ENCODE peak calls at places on chromosomes 13 and 19, in nine cellular contexts. D is fibroblast of the aortic adventitia; V is Caco-2; F is CD8-positive, alpha-beta T cell; A is fibroblast of mammary gland; E is mucosa of descending colon; K is ascending aorta; L is upper lobe of left lung; H is psoas muscle. Z is an unnamed sample.

GRCh38 chr19:42075364-42075615 is 676 bp upstream of the ZNF574 start:
- DNase-seq in D (no peak), V (no peak), F (no peak), A (no peak), E (no peak), K (no peak), L (no peak), H (no peak), Z (no peak)

GRCh38 chr13:41565221-41565620 is 107.9 kb downstream of the RGCC start:
- DNase-seq in D (peak; percentile 45), V (no peak), F (no peak), A (peak; percentile 91), E (no peak), K (no peak), L (no peak), H (no peak), Z (peak; percentile 85)

GRCh38 chr13:30341815-30342570 is 34.6 kb upstream of the KATNAL1 start:
- DNase-seq in D (peak; percentile 96), V (no peak), F (no peak), A (peak; percentile 95), E (peak; percentile 70), K (peak; percentile 94), L (no peak), H (peak; percentile 84), Z (peak; percentile 93)

GRCh38 chr13:27076411-27076810 is 95.2 kb downstream of the USP12 start:
- DNase-seq in D (peak; percentile 81), V (no peak), F (no peak), A (no peak), E (no peak), K (no peak), L (no peak), H (no peak), Z (peak; percentile 58)

GRCh38 chr13:41268764-41269163 is 5.4 kb upstream of the MTRF1 start:
- DNase-seq in D (no peak), V (peak; percentile 54), F (no peak), A (peak; percentile 52), E (no peak), K (no peak), L (no peak), H (no peak), Z (peak; percentile 24)

GRCh38 chr13:45873491-45874360 is 22.2 kb upstream of the SIAH3 start:
- DNase-seq in D (peak; percentile 40), V (no peak), F (no peak), A (peak; percentile 15), E (no peak), K (no peak), L (no peak), H (no peak), Z (peak; percentile 21)

GRCh38 chr19:17183271-17183757 is 31.8 kb upstream of the USE1 start:
- DNase-seq in D (no peak), V (no peak), F (peak; percentile 39), A (no peak), E (no peak), K (no peak), L (no peak), H (no peak), Z (no peak)

GRCh38 chr13:38866649-38867048 is 124.0 kb downstream of the STOML3 start:
- DNase-seq in D (no peak), V (no peak), F (no peak), A (peak; percentile 11), E (peak; percentile 15), K (no peak), L (no peak), H (no peak), Z (peak; percentile 44)

GRCh38 chr19:29974701-29975100 is 32.7 kb downstream of the URI1 start:
- DNase-seq in D (no peak), V (no peak), F (no peak), A (no peak), E (no peak), K (no peak), L (no peak), H (no peak), Z (no peak)

GRCh38 chr19:55080121-55080914 is 4.6 kb downstream of the EPS8L1 start:
- DNase-seq in D (peak; percentile 41), V (peak; percentile 88), F (peak; percentile 57), A (peak; percentile 67), E (peak; percentile 93), K (no peak), L (peak; percentile 94), H (peak; percentile 60), Z (peak; percentile 67)

GRCh38 chr19:51127755-51128154 is 3.0 kb downstream of the SIGLEC9 start:
- DNase-seq in D (peak; percentile 35), V (no peak), F (no peak), A (peak; percentile 80), E (no peak), K (peak; percentile 74), L (no peak), H (no peak), Z (peak; percentile 69)

GRCh38 chr19:15141143-15141542 is 33.9 kb downstream of the SYDE1 start:
- DNase-seq in D (no peak), V (no peak), F (no peak), A (no peak), E (no peak), K (no peak), L (peak; percentile 59), H (no peak), Z (no peak)

GRCh38 chr13:40306817-40307216 is 359.6 kb downstream of the FOXO1 start:
- DNase-seq in D (no peak), V (no peak), F (no peak), A (peak; percentile 38), E (no peak), K (no peak), L (no peak), H (no peak), Z (no peak)

GRCh38 chr13:45362939-45363338 is 22.0 kb upstream of the TPT1 start:
- DNase-seq in D (no peak), V (peak; percentile 30), F (no peak), A (no peak), E (no peak), K (no peak), L (no peak), H (no peak), Z (no peak)

DNA sequence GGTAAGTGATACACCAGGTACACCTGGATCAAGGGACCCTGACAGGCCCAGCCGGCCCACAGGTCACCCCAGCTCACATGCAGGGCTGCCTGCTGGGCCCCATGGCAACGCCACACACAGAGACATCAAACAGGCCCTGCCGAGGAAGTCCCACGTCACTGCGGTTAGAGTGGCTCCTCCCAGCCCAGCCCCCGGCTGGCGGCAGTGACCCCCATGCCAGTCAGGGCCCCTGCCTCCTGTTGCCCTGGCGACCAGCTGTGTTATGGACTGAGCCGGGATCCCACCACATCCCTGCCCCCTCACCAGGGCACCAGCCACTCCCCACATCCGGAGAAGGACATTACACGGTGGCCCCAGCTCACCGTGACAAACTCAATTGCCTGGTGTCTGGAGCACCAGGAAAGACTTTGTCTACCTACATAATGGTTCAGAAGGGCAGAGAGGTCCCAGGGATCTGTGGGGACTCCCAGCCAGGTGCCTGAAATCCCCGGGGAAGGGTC is 30.4 kb upstream of the NANOS3 start:
- DNase-seq in D (peak; percentile 75), V (peak; percentile 81), F (peak; percentile 97), A (peak; percentile 74), E (peak; percentile 85), K (peak; percentile 98), L (peak; percentile 95), H (peak; percentile 89), Z (peak; percentile 94)
- H3K4me3 ChIP-seq in D (peak overlapping the region; percentile 3), V (no peak overlapping the region), F (peak overlapping the region; percentile 68), A (no peak overlapping the region), E (no peak overlapping the region), K (peak overlapping the region; percentile 70), L (peak overlapping the region; percentile 62), H (peak overlapping the region; percentile 71), Z (no peak overlapping the region)

DNA sequence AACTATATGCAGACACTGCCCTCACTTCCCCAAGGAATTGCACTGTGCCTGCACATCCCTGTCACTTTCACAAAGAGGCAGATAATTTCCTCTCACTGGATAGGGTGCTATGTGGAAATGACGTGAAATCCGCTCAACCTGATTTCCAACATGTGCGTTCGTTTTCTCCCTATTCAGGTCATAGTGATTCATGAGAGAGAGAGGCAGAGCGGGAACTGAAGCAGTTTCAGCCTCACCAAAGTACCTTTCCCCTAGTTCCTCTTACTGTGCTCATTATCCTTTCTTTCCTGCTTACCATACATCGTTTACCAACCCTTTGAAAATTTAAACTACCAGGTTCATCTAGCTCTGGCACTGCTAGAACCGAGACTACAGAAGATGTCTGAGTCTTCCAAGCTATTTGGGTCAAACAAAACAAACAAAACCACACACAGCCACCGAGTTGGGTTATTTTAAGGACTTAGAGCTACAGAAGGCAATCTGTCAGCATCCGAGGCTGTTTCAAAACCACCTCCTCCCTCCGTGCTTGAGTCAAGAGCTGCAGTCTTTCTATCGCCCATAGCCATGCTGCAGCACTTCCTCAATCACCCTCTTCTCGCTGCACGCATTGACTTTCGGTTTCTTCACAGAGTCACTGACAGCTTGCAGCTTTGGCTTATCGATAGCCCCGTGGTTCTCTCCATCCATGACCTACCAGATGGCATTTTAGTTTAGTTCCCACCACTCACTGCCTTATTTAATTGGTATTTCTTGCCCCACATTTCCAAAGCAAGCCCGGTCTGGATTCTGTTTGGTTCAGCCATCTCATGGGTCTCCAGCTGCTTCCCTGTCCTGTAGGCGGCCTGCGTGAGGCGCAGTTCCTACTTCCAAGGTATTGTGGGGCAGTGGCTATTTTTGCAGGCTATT is 1395.8 kb downstream of the EFNB2 start:
- DNase-seq in D (peak; percentile 0), V (peak; percentile 34), F (peak; percentile 67), A (peak; percentile 51), E (peak; percentile 43), K (peak; percentile 78), L (no peak), H (peak; percentile 13), Z (peak; percentile 8)
- TF ChIP-seq CTCF in D (no peak), V (no peak), F (no peak), A (peak; percentile 43), E (no peak), K (peak; percentile 32), L (peak; percentile 11), H (no peak), Z (no peak)

GRCh38 chr13:70054572-70054971 is 53.1 kb upstream of the ATXN8OS start:
- DNase-seq in D (no peak), V (no peak), F (no peak), A (no peak), E (no peak), K (no peak), L (no peak), H (no peak), Z (no peak)
- H3K4me3 ChIP-seq in D (no peak overlapping the region), V (no peak overlapping the region), F (no peak overlapping the region), A (no peak overlapping the region), E (no peak overlapping the region), K (no peak overlapping the region), L (no peak overlapping the region), H (no peak overlapping the region), Z (no peak overlapping the region)

GRCh38 chr13:71316964-71317363 is 550.0 kb downstream of the DACH1 start:
- DNase-seq in D (no peak), V (no peak), F (no peak), A (no peak), E (no peak), K (no peak), L (no peak), H (no peak), Z (no peak)

GRCh38 chr13:71320452-71320851 is 546.6 kb downstream of the DACH1 start:
- DNase-seq in D (no peak), V (peak; percentile 55), F (no peak), A (peak; percentile 4), E (peak; percentile 35), K (no peak), L (no peak), H (no peak), Z (peak; percentile 62)
- TF ChIP-seq CTCF in D (no peak), V (peak; percentile 67), F (no peak), A (peak; percentile 14), E (no peak), K (no peak), L (no peak), H (peak; percentile 8), Z (peak; percentile 68)

Z was measured in choroid plexus epithelial cell.